ENCODE peak calls at places on chromosomes 2 and 18, in four cellular contexts. One of them, this sample, is unnamed.

GRCh38 chr18:70154591-70155194 is 50.8 kb downstream of the RTTN start:
- DNase-seq in endothelial cell: no peak
- DNase-seq in astrocyte of the spinal cord: peak
- DNase-seq in CD4-positive, alpha-beta T cell: no peak
- DNase-seq in this sample: no peak

GRCh38 chr2:207418422-207418821 is 111.3 kb upstream of the CREB1 start:
- DNase-seq in endothelial cell: no peak
- DNase-seq in astrocyte of the spinal cord: no peak
- DNase-seq in CD4-positive, alpha-beta T cell: no peak
- DNase-seq in this sample: no peak

GRCh38 chr2:200702646-200703118 is 109.0 kb upstream of the BZW1 start:
- DNase-seq in endothelial cell: no peak
- DNase-seq in astrocyte of the spinal cord: no peak
- DNase-seq in CD4-positive, alpha-beta T cell: no peak
- DNase-seq in this sample: no peak

GRCh38 chr2:217868911-217869334 is 133.9 kb downstream of the TNS1 start:
- DNase-seq in endothelial cell: no peak
- DNase-seq in astrocyte of the spinal cord: no peak
- DNase-seq in CD4-positive, alpha-beta T cell: no peak
- DNase-seq in this sample: no peak

GRCh38 chr2:175256806-175257585 is 75.5 kb upstream of the ATP5MC3 start:
- DNase-seq in endothelial cell: no peak
- DNase-seq in astrocyte of the spinal cord: no peak
- DNase-seq in CD4-positive, alpha-beta T cell: no peak
- DNase-seq in this sample: no peak

GRCh38 chr2:189347540-189347939 is 93.7 kb upstream of the WDR75 start:
- DNase-seq in endothelial cell: no peak
- DNase-seq in astrocyte of the spinal cord: peak
- DNase-seq in CD4-positive, alpha-beta T cell: no peak
- DNase-seq in this sample: peak

GRCh38 chr2:169110919-169111318 is 41.6 kb downstream of the DHRS9 start:
- DNase-seq in endothelial cell: peak
- DNase-seq in astrocyte of the spinal cord: no peak
- DNase-seq in CD4-positive, alpha-beta T cell: no peak
- DNase-seq in this sample: no peak

GRCh38 chr2:240060977-240061591 is 7.8 kb upstream of the OR6B3 start:
- DNase-seq in endothelial cell: peak
- DNase-seq in astrocyte of the spinal cord: peak
- DNase-seq in CD4-positive, alpha-beta T cell: no peak
- DNase-seq in this sample: peak

GRCh38 chr2:106034325-106034724 is 159.8 kb downstream of the UXS1 start:
- DNase-seq in endothelial cell: no peak
- DNase-seq in astrocyte of the spinal cord: no peak
- DNase-seq in CD4-positive, alpha-beta T cell: no peak
- DNase-seq in this sample: no peak

GRCh38 chr2:106038598-106039375 is 155.3 kb downstream of the UXS1 start:
- DNase-seq in endothelial cell: no peak
- DNase-seq in astrocyte of the spinal cord: no peak
- DNase-seq in CD4-positive, alpha-beta T cell: no peak
- DNase-seq in this sample: no peak

GRCh38 chr2:106037922-106038321 is 156.2 kb downstream of the UXS1 start:
- DNase-seq in endothelial cell: no peak
- DNase-seq in astrocyte of the spinal cord: no peak
- DNase-seq in CD4-positive, alpha-beta T cell: no peak
- DNase-seq in this sample: no peak

GRCh38 chr2:106039634-106040033 is 154.5 kb downstream of the UXS1 start:
- DNase-seq in endothelial cell: no peak
- DNase-seq in astrocyte of the spinal cord: no peak
- DNase-seq in CD4-positive, alpha-beta T cell: no peak
- DNase-seq in this sample: no peak

GRCh38 chr2:106037262-106037661 is 156.8 kb downstream of the UXS1 start:
- DNase-seq in endothelial cell: no peak
- DNase-seq in astrocyte of the spinal cord: no peak
- DNase-seq in CD4-positive, alpha-beta T cell: no peak
- DNase-seq in this sample: no peak
- TF ChIP-seq CTCF in endothelial cell: no peak
- TF ChIP-seq CTCF in astrocyte of the spinal cord: no peak
- TF ChIP-seq CTCF in CD4-positive, alpha-beta T cell: no peak
- TF ChIP-seq CTCF in this sample: no peak

GRCh38 chr2:127158614-127159290 is 51.8 kb upstream of the BIN1 start:
- DNase-seq in endothelial cell: no peak
- DNase-seq in astrocyte of the spinal cord: no peak
- DNase-seq in CD4-positive, alpha-beta T cell: no peak
- DNase-seq in this sample: no peak

GRCh38 chr2:127155901-127156300 is 48.9 kb upstream of the BIN1 start:
- DNase-seq in endothelial cell: no peak
- DNase-seq in astrocyte of the spinal cord: peak
- DNase-seq in CD4-positive, alpha-beta T cell: no peak
- DNase-seq in this sample: no peak

GRCh38 chr2:127154985-127155650 is 48.2 kb upstream of the BIN1 start:
- DNase-seq in endothelial cell: no peak
- DNase-seq in astrocyte of the spinal cord: peak
- DNase-seq in CD4-positive, alpha-beta T cell: no peak
- DNase-seq in this sample: no peak

GRCh38 chr2:127157114-127157513 is 50.2 kb upstream of the BIN1 start:
- DNase-seq in endothelial cell: no peak
- DNase-seq in astrocyte of the spinal cord: no peak
- DNase-seq in CD4-positive, alpha-beta T cell: no peak
- DNase-seq in this sample: no peak

DNA sequence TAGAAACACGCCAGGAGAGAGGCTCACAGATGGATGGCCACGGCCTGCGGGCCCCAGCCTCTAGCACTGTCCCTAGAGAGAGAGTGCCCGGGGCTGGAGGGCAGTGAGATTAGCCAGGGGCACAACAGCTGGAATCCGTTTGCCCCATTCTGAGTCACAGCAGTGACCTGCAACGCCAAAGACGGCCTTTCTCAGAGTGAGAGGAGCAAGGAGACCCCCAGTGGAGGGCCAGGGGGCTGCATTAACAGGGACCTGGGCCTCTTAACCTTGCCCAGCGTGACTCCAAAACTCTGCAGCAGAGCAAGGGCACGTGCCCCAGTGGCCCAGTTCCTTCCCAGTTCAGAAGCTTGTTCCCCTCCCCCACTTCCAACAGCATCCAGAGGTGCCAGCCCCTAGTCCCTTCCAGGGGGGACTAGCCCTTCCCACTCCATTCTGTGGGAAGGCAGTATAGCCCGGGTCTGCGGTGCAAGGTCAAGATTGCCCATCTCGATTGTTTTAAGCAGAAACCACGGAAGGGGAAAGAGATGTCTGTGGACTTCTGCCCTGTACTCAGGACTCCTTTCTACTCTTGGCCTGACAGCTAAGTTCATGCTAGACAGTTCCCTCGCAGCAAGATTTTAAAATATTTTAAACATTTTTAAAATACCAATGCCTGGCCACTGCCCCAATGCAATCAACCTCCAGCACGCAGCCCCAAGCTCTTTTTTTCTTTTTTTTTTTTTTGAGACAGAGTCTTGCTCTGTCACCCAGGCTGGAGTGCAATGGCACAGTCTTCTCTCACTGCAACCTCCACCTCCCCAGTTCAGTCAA is 50.9 kb upstream of the BIN1 start:
- DNase-seq in endothelial cell: peak
- DNase-seq in astrocyte of the spinal cord: no peak
- DNase-seq in CD4-positive, alpha-beta T cell: no peak
- DNase-seq in this sample: no peak
- TF ChIP-seq CTCF in endothelial cell: peak
- TF ChIP-seq CTCF in astrocyte of the spinal cord: peak
- TF ChIP-seq CTCF in CD4-positive, alpha-beta T cell: no peak
- TF ChIP-seq CTCF in this sample: no peak

DNA sequence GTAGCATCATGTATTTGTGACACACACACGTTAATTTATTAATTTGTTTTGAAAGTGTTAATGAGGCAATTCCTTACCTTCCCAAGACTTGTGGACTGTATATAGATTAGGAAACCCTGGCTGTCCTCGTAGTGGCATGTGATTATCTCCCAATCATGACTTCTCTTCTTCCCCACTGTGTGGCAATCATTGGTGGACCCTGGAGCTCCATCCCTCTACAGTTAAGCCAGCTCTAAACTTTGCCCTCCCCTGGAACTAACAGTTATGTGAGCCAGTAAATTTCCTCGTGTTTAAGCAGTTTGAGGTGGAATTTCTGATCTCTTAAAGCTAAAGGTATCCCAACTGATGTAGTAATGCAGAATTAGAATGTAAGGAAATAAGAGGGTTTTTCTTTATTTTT is 22.0 kb downstream of the GALNT1 start:
- DNase-seq in endothelial cell: no peak
- DNase-seq in astrocyte of the spinal cord: no peak
- DNase-seq in CD4-positive, alpha-beta T cell: no peak
- DNase-seq in this sample: no peak
- TF ChIP-seq CTCF in endothelial cell: no peak
- TF ChIP-seq CTCF in astrocyte of the spinal cord: no peak
- TF ChIP-seq CTCF in CD4-positive, alpha-beta T cell: no peak
- TF ChIP-seq CTCF in this sample: no peak

DNA sequence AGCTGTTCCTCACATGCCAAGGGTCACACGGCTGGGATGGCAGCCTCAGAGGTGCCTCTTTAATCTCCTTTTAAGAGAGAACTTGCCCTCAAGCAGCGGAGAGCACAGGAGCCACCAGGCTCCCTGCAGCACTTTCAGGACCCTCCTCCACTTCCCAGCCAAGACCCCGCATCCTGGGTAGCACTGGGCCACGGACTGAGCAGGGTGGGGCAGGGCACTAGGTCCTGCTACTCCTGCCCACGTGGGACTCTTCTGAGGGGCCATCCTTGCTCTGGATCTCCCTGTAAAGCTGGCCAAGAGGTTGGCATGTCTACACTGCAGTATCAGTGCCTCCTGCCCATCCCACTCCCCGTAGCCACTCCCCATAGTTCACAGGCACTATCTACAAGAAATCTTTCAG is 175.3 kb upstream of the GLI2 start:
- DNase-seq in endothelial cell: no peak
- DNase-seq in astrocyte of the spinal cord: no peak
- DNase-seq in CD4-positive, alpha-beta T cell: no peak
- DNase-seq in this sample: no peak
- TF ChIP-seq CTCF in endothelial cell: no peak
- TF ChIP-seq CTCF in astrocyte of the spinal cord: no peak
- TF ChIP-seq CTCF in CD4-positive, alpha-beta T cell: no peak
- TF ChIP-seq CTCF in this sample: no peak

GRCh38 chr2:165693838-165694237 is 100.2 kb downstream of the GALNT3 start:
- DNase-seq in endothelial cell: no peak
- DNase-seq in astrocyte of the spinal cord: no peak
- DNase-seq in CD4-positive, alpha-beta T cell: no peak
- DNase-seq in this sample: no peak

GRCh38 chr2:165700511-165700910 is 93.5 kb downstream of the GALNT3 start:
- DNase-seq in endothelial cell: no peak
- DNase-seq in astrocyte of the spinal cord: no peak
- DNase-seq in CD4-positive, alpha-beta T cell: no peak
- DNase-seq in this sample: no peak

GRCh38 chr2:165697727-165698620 is 96.1 kb downstream of the GALNT3 start:
- DNase-seq in endothelial cell: no peak
- DNase-seq in astrocyte of the spinal cord: no peak
- DNase-seq in CD4-positive, alpha-beta T cell: no peak
- DNase-seq in this sample: no peak

GRCh38 chr2:165699931-165700330 is 94.1 kb downstream of the GALNT3 start:
- DNase-seq in endothelial cell: no peak
- DNase-seq in astrocyte of the spinal cord: no peak
- DNase-seq in CD4-positive, alpha-beta T cell: no peak
- DNase-seq in this sample: no peak

DNA sequence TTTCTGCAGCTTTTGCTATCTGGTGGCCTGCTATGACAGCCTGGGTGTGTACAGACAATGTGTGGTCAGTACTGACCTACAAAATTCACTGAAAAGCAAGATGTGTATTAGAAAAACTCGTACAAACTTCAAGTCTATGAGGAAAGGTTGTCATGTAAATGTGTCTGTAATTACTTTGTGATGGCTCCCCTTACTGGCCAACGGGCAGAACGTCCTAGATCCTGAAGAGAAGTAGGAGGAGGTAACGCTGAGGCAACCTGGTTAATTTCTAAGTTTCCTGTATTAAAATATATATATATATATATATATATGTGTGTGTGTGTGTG is 95.5 kb downstream of the GALNT3 start:
- DNase-seq in endothelial cell: peak
- DNase-seq in astrocyte of the spinal cord: peak
- DNase-seq in CD4-positive, alpha-beta T cell: no peak
- DNase-seq in this sample: peak
- TF ChIP-seq CTCF in endothelial cell: no peak
- TF ChIP-seq CTCF in astrocyte of the spinal cord: peak
- TF ChIP-seq CTCF in CD4-positive, alpha-beta T cell: no peak
- TF ChIP-seq CTCF in this sample: peak

DNA sequence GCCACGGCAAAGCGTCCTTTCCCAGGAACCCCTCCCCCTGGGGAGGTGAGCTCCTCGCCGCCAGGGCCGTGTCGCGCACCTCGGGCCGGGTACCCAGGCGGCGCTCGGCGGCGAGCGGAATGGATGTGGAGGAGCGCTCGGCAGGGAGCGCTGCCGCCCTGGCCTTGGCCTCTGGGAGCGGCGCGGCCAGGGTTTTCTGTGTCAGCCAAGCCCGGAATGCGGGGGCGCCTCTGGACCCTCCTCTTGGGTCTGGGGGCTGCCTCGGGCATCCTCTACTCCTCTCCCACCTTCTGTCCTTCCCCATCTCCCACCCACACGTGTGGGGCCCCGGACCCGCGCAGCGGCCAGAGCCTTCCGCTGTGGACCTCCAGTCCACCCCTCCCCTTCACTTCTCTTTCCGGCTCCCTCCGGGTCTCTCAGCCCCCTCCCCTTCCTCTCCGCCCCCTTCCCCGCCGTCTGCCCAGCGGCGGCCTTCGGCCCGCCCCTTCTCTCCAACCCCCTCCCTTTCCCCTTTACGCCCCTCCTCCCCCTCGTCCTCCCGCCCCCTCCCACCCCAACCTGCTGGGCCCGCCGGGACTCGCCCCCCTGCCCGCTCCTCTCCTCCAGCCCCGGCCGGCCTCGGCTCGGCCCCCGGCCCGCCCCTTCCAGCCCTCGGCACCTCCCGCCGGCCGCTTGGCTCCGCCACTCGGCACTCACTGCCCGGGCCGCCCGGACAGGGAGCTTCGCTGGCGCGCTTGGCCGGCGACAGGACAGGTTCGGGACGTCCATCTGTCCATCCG is at the start of gene MERTK:
- DNase-seq in endothelial cell: peak
- DNase-seq in astrocyte of the spinal cord: peak
- DNase-seq in CD4-positive, alpha-beta T cell: peak
- DNase-seq in this sample: peak
- TF ChIP-seq CTCF in endothelial cell: no peak
- TF ChIP-seq CTCF in astrocyte of the spinal cord: peak
- TF ChIP-seq CTCF in CD4-positive, alpha-beta T cell: no peak
- TF ChIP-seq CTCF in this sample: peak

GRCh38 chr18:75365837-75366236 is 61.7 kb downstream of the SMIM21 start:
- DNase-seq in endothelial cell: no peak
- DNase-seq in astrocyte of the spinal cord: no peak
- DNase-seq in CD4-positive, alpha-beta T cell: no peak
- DNase-seq in this sample: no peak
- TF ChIP-seq CTCF in endothelial cell: no peak
- TF ChIP-seq CTCF in astrocyte of the spinal cord: no peak
- TF ChIP-seq CTCF in CD4-positive, alpha-beta T cell: peak
- TF ChIP-seq CTCF in this sample: peak

DNA sequence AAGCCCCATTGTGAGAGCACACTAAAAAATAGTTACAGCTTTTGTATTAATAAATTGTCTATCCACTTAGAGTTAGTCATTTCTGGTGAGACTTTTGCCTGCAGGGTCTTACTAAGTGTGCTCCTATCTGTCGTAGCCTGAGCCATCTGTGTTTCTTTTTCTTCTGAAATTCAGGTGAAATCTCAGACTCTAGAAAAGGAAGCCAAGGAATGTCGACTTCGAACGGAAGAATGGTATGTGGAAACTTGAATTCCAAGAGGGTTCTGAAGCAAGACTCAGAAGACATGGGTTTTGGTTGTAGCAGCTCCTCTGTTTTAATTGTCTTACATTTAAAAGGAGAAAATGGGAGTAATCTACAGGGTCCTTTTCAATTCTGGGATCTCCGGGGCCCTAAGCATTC is 70.0 kb upstream of the STON1 start:
- DNase-seq in endothelial cell: no peak
- DNase-seq in astrocyte of the spinal cord: no peak
- DNase-seq in CD4-positive, alpha-beta T cell: no peak
- DNase-seq in this sample: no peak
- TF ChIP-seq CTCF in endothelial cell: no peak
- TF ChIP-seq CTCF in astrocyte of the spinal cord: no peak
- TF ChIP-seq CTCF in CD4-positive, alpha-beta T cell: no peak
- TF ChIP-seq CTCF in this sample: no peak